ENCODE peak calls at places on chromosomes 7 and 10, in six cellular contexts. N, X, M, E, J and H are unnamed samples.

GRCh38 chr10:3068968-3069737 is 1.8 kb downstream of the PFKP start:
- DNase-seq in N (no peak), X (no peak), M (no peak), E (no peak), J (no peak), H (no peak)

GRCh38 chr10:57015595-57016303 is 654.7 kb upstream of the ZWINT start:
- DNase-seq in N (no peak), X (no peak), M (peak; percentile 69), E (no peak), J (no peak), H (no peak)

GRCh38 chr7:41438919-41439882 is 263.7 kb downstream of the INHBA start:
- DNase-seq in N (no peak), X (no peak), M (no peak), E (no peak), J (no peak), H (no peak)

GRCh38 chr10:79358811-79359210 is 11.5 kb downstream of the PPIF start:
- DNase-seq in N (no peak), X (no peak), M (no peak), E (no peak), J (no peak), H (no peak)

GRCh38 chr7:53437336-53437735 is 401.9 kb downstream of the POM121L12 start:
- DNase-seq in N (no peak), X (no peak), M (no peak), E (no peak), J (peak; percentile 36), H (no peak)

GRCh38 chr10:70918851-70919530 is 30.6 kb upstream of the PCBD1 start:
- DNase-seq in N (no peak), X (no peak), M (no peak), E (no peak), J (no peak), H (no peak)

GRCh38 chr10:58653139-58653538 is 140.5 kb downstream of the BICC1 start:
- DNase-seq in N (no peak), X (no peak), M (no peak), E (no peak), J (peak; percentile 72), H (no peak)

GRCh38 chr7:27245798-27246691 is 3.4 kb downstream of the EVX1 start:
- DNase-seq in N (peak; percentile 73), X (no peak), M (peak; percentile 32), E (no peak), J (no peak), H (no peak)

GRCh38 chr10:112951349-112952281 is 1.6 kb downstream of the TCF7L2 start:
- DNase-seq in N (peak; percentile 61), X (no peak), M (no peak), E (no peak), J (peak; percentile 81), H (no peak)

GRCh38 chr10:51832652-51833383 is 133.4 kb upstream of the CSTF2T start:
- DNase-seq in N (no peak), X (peak; percentile 61), M (no peak), E (peak; percentile 57), J (peak; percentile 71), H (peak; percentile 2)

GRCh38 chr7:100483728-100484635 is at the start of gene NYAP1:
- DNase-seq in N (peak; percentile 79), X (no peak), M (peak; percentile 42), E (peak; percentile 40), J (no peak), H (peak; percentile 23)

GRCh38 chr7:155591055-155591750 is 44.8 kb upstream of the CNPY1 start:
- DNase-seq in N (no peak), X (no peak), M (no peak), E (peak; percentile 19), J (no peak), H (no peak)

GRCh38 chr7:125878990-125879389 is 949.4 kb upstream of the POT1 start:
- DNase-seq in N (no peak), X (no peak), M (no peak), E (no peak), J (peak; percentile 2), H (no peak)

GRCh38 chr7:112116894-112117293 is 89.3 kb downstream of the DOCK4 start:
- DNase-seq in N (no peak), X (no peak), M (peak; percentile 93), E (no peak), J (no peak), H (no peak)

GRCh38 chr7:140393756-140394306 is 4.5 kb downstream of the SLC37A3 start:
- DNase-seq in N (no peak), X (no peak), M (no peak), E (no peak), J (no peak), H (no peak)

GRCh38 chr10:58460157-58460556 is 52.5 kb upstream of the BICC1 start:
- DNase-seq in N (no peak), X (no peak), M (no peak), E (no peak), J (no peak), H (no peak)